ENCODE peak calls at places on chromosomes 13 and 19, in seven cellular contexts. R, O, A, G, F, X and S are unnamed samples.

GRCh38 chr13:112986946-112987345 is 17.9 kb downstream of the MCF2L start:
- DNase-seq in R (no peak), O (no peak), A (no peak), G (no peak), F (no peak), X (no peak), S (no peak)

GRCh38 chr13:57996717-57997116 is 365.2 kb downstream of the PCDH17 start:
- DNase-seq in R (no peak), O (no peak), A (no peak), G (no peak), F (no peak), X (no peak), S (no peak)

GRCh38 chr19:29587059-29587458 is 19.0 kb upstream of the POP4 start:
- DNase-seq in R (no peak), O (no peak), A (no peak), G (no peak), F (no peak), X (no peak), S (no peak)

GRCh38 chr19:46017874-46018675 is 4.8 kb downstream of the PGLYRP1 start:
- DNase-seq in R (peak), O (no peak), A (no peak), G (no peak), F (no peak), X (no peak), S (no peak)

GRCh38 chr19:55379161-55379560 is 2.5 kb downstream of the TMEM190 start:
- DNase-seq in R (no peak), O (no peak), A (no peak), G (no peak), F (no peak), X (no peak), S (no peak)

GRCh38 chr19:17320435-17320834 is 11.1 kb downstream of the DDA1 start:
- DNase-seq in R (no peak), O (no peak), A (no peak), G (no peak), F (no peak), X (no peak), S (no peak)

GRCh38 chr19:8731428-8732169 is 10.2 kb downstream of the OR2Z1 start:
- DNase-seq in R (no peak), O (no peak), A (no peak), G (no peak), F (no peak), X (peak), S (no peak)

GRCh38 chr13:113123226-113124150 is 889 bp downstream of the F10 start:
- DNase-seq in R (peak), O (no peak), A (peak), G (no peak), F (no peak), X (peak), S (no peak)

GRCh38 chr19:51320258-51320657 is 8.8 kb downstream of the IGLON5 start:
- DNase-seq in R (no peak), O (no peak), A (no peak), G (no peak), F (no peak), X (no peak), S (no peak)

GRCh38 chr19:38317104-38317612 is 1.4 kb upstream of the YIF1B start:
- DNase-seq in R (no peak), O (no peak), A (peak), G (no peak), F (no peak), X (no peak), S (no peak)

GRCh38 chr19:40530091-40530901 is 46.4 kb upstream of the SHKBP1 start:
- DNase-seq in R (no peak), O (peak), A (no peak), G (no peak), F (peak), X (no peak), S (no peak)

GRCh38 chr13:111572956-111573355 is 252.5 kb downstream of the TEX29 start:
- DNase-seq in R (peak), O (no peak), A (no peak), G (no peak), F (no peak), X (no peak), S (no peak)

GRCh38 chr19:29645911-29646310 is 19.4 kb upstream of the PLEKHF1 start:
- DNase-seq in R (no peak), O (no peak), A (no peak), G (no peak), F (no peak), X (no peak), S (no peak)

GRCh38 chr19:11673608-11674041 is 65.1 kb downstream of the ZNF823 start:
- DNase-seq in R (peak), O (peak), A (peak), G (no peak), F (peak), X (no peak), S (no peak)

GRCh38 chr13:20689291-20689690 is 14.2 kb upstream of the IL17D start:
- DNase-seq in R (no peak), O (no peak), A (no peak), G (no peak), F (no peak), X (no peak), S (no peak)

GRCh38 chr13:114097504-114097892 is 34.9 kb downstream of the RASA3 start:
- DNase-seq in R (no peak), O (no peak), A (no peak), G (no peak), F (no peak), X (no peak), S (no peak)

GRCh38 chr13:109344552-109345157 is 441.7 kb downstream of the IRS2 start:
- DNase-seq in R (no peak), O (no peak), A (no peak), G (no peak), F (no peak), X (no peak), S (no peak)

GRCh38 chr13:76822691-76823267 is 63.4 kb downstream of the KCTD12 start:
- DNase-seq in R (no peak), O (peak), A (peak), G (no peak), F (no peak), X (no peak), S (no peak)